ENCODE peak calls at places on chromosomes 11 and 22, in five cellular contexts. U, Z, S, W and E are unnamed samples.

GRCh38 chr22:23495614-23496444 is 84.3 kb downstream of the IGLL1 start:
- DNase-seq in S (peak), W (no peak), Z (no peak), U (no peak), E (no peak)

GRCh38 chr11:16785520-16786128 is 47.2 kb downstream of the C11orf58 start:
- DNase-seq in U (peak), Z (peak), W (peak), S (peak), E (peak)

GRCh38 chr11:47359586-47359985 is 7.1 kb upstream of the MYBPC3 start:
- DNase-seq in S (no peak), Z (no peak), U (no peak), W (no peak), E (no peak)

GRCh38 chr22:21624120-21624879 is 5.5 kb downstream of the YDJC start:
- DNase-seq in S (peak), W (no peak), Z (peak), U (no peak), E (no peak)

GRCh38 chr22:31238057-31238456 is 26.0 kb downstream of the LIMK2 start:
- DNase-seq in U (peak), S (no peak), W (no peak), Z (peak), E (no peak)

GRCh38 chr11:10573556-10573955 is 5.1 kb upstream of the LYVE1 start:
- DNase-seq in Z (no peak), U (no peak), S (no peak), W (no peak), E (no peak)

GRCh38 chr22:45425531-45426265 is 12.2 kb downstream of the RIBC2 start:
- DNase-seq in W (no peak), Z (no peak), S (no peak), U (no peak), E (no peak)

GRCh38 chr22:38973289-38974169 is 8.6 kb upstream of the APOBEC3B start:
- DNase-seq in W (peak), S (peak), Z (peak), U (peak), E (peak)

GRCh38 chr22:23894710-23895598 is 771 bp downstream of the MIF start:
- DNase-seq in Z (peak), U (peak), W (peak), S (peak), E (peak)